ENCODE peak calls at places on chromosomes 11 and 22, in four cellular contexts. One of them, this sample, is unnamed.

GRCh38 chr22:30414525-30415047 is 11.0 kb upstream of the MTFP1 start:
- DNase-seq in astrocyte of the cerebellum: no peak
- DNase-seq in GM06990: no peak
- DNase-seq in cardiac muscle cell: no peak
- DNase-seq in this sample: no peak

GRCh38 chr22:42493393-42493792 is 26.2 kb downstream of the RRP7A start:
- DNase-seq in GM06990: no peak
- DNase-seq in astrocyte of the cerebellum: peak; percentile 37
- DNase-seq in cardiac muscle cell: no peak
- DNase-seq in this sample: no peak

GRCh38 chr11:95375881-95376280 is 144.9 kb upstream of the SESN3 start:
- DNase-seq in astrocyte of the cerebellum: peak; percentile 94
- DNase-seq in cardiac muscle cell: peak; percentile 76
- DNase-seq in GM06990: no peak
- DNase-seq in this sample: no peak

GRCh38 chr11:95920460-95921105 is 3.3 kb downstream of the MTMR2 start:
- DNase-seq in astrocyte of the cerebellum: no peak
- DNase-seq in cardiac muscle cell: no peak
- DNase-seq in GM06990: no peak
- DNase-seq in this sample: no peak

GRCh38 chr11:58642120-58642625 is 19.7 kb downstream of the CNTF start:
- DNase-seq in GM06990: no peak
- DNase-seq in astrocyte of the cerebellum: no peak
- DNase-seq in cardiac muscle cell: no peak
- DNase-seq in this sample: no peak

GRCh38 chr11:125313271-125314222 is 149.0 kb downstream of the PKNOX2 start:
- DNase-seq in cardiac muscle cell: no peak
- DNase-seq in GM06990: no peak
- DNase-seq in astrocyte of the cerebellum: peak; percentile 45
- DNase-seq in this sample: no peak

GRCh38 chr11:102121329-102121728 is 11.1 kb downstream of the YAP1 start:
- DNase-seq in astrocyte of the cerebellum: no peak
- DNase-seq in GM06990: no peak
- DNase-seq in cardiac muscle cell: peak; percentile 59
- DNase-seq in this sample: no peak

GRCh38 chr11:119361056-119361787 is 14.7 kb upstream of the MFRP start:
- DNase-seq in cardiac muscle cell: peak; percentile 58
- DNase-seq in astrocyte of the cerebellum: no peak
- DNase-seq in GM06990: peak; percentile 63
- DNase-seq in this sample: peak; percentile 69

GRCh38 chr11:304915-305833 is 2.4 kb upstream of the IFITM2 start:
- DNase-seq in astrocyte of the cerebellum: peak; percentile 76
- DNase-seq in cardiac muscle cell: peak; percentile 89
- DNase-seq in GM06990: no peak
- DNase-seq in this sample: peak; percentile 54

GRCh38 chr22:42933783-42934144 is 76.7 kb upstream of the ARFGAP3 start:
- DNase-seq in astrocyte of the cerebellum: peak; percentile 88
- DNase-seq in GM06990: no peak
- DNase-seq in cardiac muscle cell: peak; percentile 93
- DNase-seq in this sample: no peak

GRCh38 chr22:47192106-47192650 is 429.7 kb downstream of the TBC1D22A start:
- DNase-seq in cardiac muscle cell: no peak
- DNase-seq in GM06990: no peak
- DNase-seq in astrocyte of the cerebellum: no peak
- DNase-seq in this sample: no peak

GRCh38 chr11:86578727-86579405 is 93.5 kb downstream of the ME3 start:
- DNase-seq in GM06990: no peak
- DNase-seq in astrocyte of the cerebellum: no peak
- DNase-seq in cardiac muscle cell: no peak
- DNase-seq in this sample: no peak

GRCh38 chr22:47169801-47170140 is 407.3 kb downstream of the TBC1D22A start:
- DNase-seq in GM06990: no peak
- DNase-seq in cardiac muscle cell: no peak
- DNase-seq in astrocyte of the cerebellum: no peak
- DNase-seq in this sample: no peak

GRCh38 chr22:43177479-43177878 is 9.5 kb downstream of the TTLL12 start:
- DNase-seq in cardiac muscle cell: no peak
- DNase-seq in GM06990: no peak
- DNase-seq in astrocyte of the cerebellum: no peak
- DNase-seq in this sample: no peak

GRCh38 chr11:1817000-1817399 is 17.8 kb upstream of the SYT8 start:
- DNase-seq in astrocyte of the cerebellum: no peak
- DNase-seq in cardiac muscle cell: no peak
- DNase-seq in GM06990: no peak
- DNase-seq in this sample: no peak

GRCh38 chr22:29216873-29217666 is 11.4 kb downstream of the EMID1 start:
- DNase-seq in cardiac muscle cell: peak; percentile 74
- DNase-seq in astrocyte of the cerebellum: no peak
- DNase-seq in GM06990: no peak
- DNase-seq in this sample: no peak

GRCh38 chr11:67264886-67265632 is 1.2 kb upstream of the GRK2 start:
- DNase-seq in astrocyte of the cerebellum: no peak
- DNase-seq in cardiac muscle cell: no peak
- DNase-seq in GM06990: no peak
- DNase-seq in this sample: no peak

GRCh38 chr11:63999349-64000025 is 13.2 kb downstream of the OTUB1 start:
- DNase-seq in astrocyte of the cerebellum: no peak
- DNase-seq in GM06990: peak; percentile 59
- DNase-seq in cardiac muscle cell: peak; percentile 63
- DNase-seq in this sample: peak; percentile 79

GRCh38 chr22:50441428-50441993 is 33.3 kb downstream of the SBF1 start:
- DNase-seq in GM06990: peak; percentile 6
- DNase-seq in cardiac muscle cell: no peak
- DNase-seq in astrocyte of the cerebellum: no peak
- DNase-seq in this sample: no peak

GRCh38 chr11:3104961-3105790 is 48.0 kb upstream of the CARS1 start:
- DNase-seq in GM06990: no peak
- DNase-seq in cardiac muscle cell: no peak
- DNase-seq in astrocyte of the cerebellum: no peak
- DNase-seq in this sample: no peak

DNA sequence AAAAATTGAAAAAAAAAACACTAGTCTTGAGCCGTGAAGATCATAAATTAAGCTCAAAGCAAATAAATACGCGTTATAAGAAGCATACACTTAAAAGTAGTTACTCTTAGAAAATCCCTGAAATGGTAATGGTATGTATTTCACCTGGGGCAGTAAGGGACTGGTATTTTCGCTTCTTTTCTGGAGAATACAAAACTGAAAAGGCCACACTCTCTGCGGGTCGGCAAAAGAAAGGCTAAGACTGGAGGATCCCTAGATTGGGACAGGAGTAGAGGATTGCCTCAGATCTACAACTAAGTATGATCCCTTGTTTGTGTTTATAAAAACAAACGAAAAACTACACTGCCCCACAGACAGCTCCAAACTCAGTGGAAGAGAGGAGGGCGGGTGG is 617 bp downstream of the TSG101 start:
- DNase-seq in GM06990: no peak
- DNase-seq in astrocyte of the cerebellum: no peak
- DNase-seq in cardiac muscle cell: peak; percentile 15
- DNase-seq in this sample: no peak
- TF ChIP-seq CTCF in GM06990: no peak
- TF ChIP-seq CTCF in astrocyte of the cerebellum: no peak
- TF ChIP-seq CTCF in cardiac muscle cell: no peak
- TF ChIP-seq CTCF in this sample: no peak

DNA sequence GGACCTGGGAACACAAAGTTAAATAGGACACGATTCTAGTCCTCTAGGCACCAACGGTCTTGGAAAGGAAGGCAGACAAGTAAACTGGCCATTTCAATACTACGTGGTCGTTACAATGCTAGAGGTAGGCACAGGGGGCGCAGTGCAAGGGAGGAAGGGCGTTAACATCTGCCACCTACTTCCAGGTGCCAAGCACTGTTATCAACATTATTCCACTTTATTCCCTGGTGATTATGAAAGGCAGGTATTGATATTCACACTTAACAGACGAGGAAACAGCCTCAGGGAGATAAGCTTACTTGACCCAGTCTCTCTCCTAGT is 760 bp upstream of the TAF10 start:
- DNase-seq in GM06990: no peak
- DNase-seq in astrocyte of the cerebellum: no peak
- DNase-seq in cardiac muscle cell: no peak
- DNase-seq in this sample: no peak
- TF ChIP-seq CTCF in GM06990: peak; percentile 50
- TF ChIP-seq CTCF in astrocyte of the cerebellum: peak; percentile 56
- TF ChIP-seq CTCF in cardiac muscle cell: peak; percentile 57
- TF ChIP-seq CTCF in this sample: peak; percentile 38

GRCh38 chr22:20116951-20117645 is at the start of gene TRMT2A:
- DNase-seq in GM06990: peak; percentile 100
- DNase-seq in astrocyte of the cerebellum: peak; percentile 96
- DNase-seq in cardiac muscle cell: peak; percentile 99
- DNase-seq in this sample: peak; percentile 97
- TF ChIP-seq CTCF in GM06990: no peak
- TF ChIP-seq CTCF in astrocyte of the cerebellum: no peak
- TF ChIP-seq CTCF in cardiac muscle cell: peak; percentile 13
- TF ChIP-seq CTCF in this sample: no peak

GRCh38 chr11:43556269-43556668 is 124.3 kb upstream of the HSD17B12 start:
- DNase-seq in cardiac muscle cell: no peak
- DNase-seq in GM06990: no peak
- DNase-seq in astrocyte of the cerebellum: no peak
- DNase-seq in this sample: no peak

GRCh38 chr11:43558556-43559127 is 121.9 kb upstream of the HSD17B12 start:
- DNase-seq in cardiac muscle cell: no peak
- DNase-seq in GM06990: no peak
- DNase-seq in astrocyte of the cerebellum: no peak
- DNase-seq in this sample: no peak

GRCh38 chr11:43556892-43557291 is 123.6 kb upstream of the HSD17B12 start:
- DNase-seq in cardiac muscle cell: no peak
- DNase-seq in astrocyte of the cerebellum: no peak
- DNase-seq in GM06990: no peak
- DNase-seq in this sample: no peak

GRCh38 chr11:43558056-43558455 is 122.5 kb upstream of the HSD17B12 start:
- DNase-seq in GM06990: no peak
- DNase-seq in cardiac muscle cell: no peak
- DNase-seq in astrocyte of the cerebellum: no peak
- DNase-seq in this sample: no peak

GRCh38 chr11:43557553-43558031 is 122.9 kb upstream of the HSD17B12 start:
- DNase-seq in astrocyte of the cerebellum: no peak
- DNase-seq in cardiac muscle cell: no peak
- DNase-seq in GM06990: no peak
- DNase-seq in this sample: no peak
- TF ChIP-seq CTCF in astrocyte of the cerebellum: peak; percentile 27
- TF ChIP-seq CTCF in cardiac muscle cell: peak; percentile 19
- TF ChIP-seq CTCF in GM06990: peak; percentile 4
- TF ChIP-seq CTCF in this sample: no peak

GRCh38 chr11:25793637-25794036 is 538.3 kb upstream of the ANO3 start:
- DNase-seq in cardiac muscle cell: no peak
- DNase-seq in GM06990: no peak
- DNase-seq in astrocyte of the cerebellum: no peak
- DNase-seq in this sample: no peak

DNA sequence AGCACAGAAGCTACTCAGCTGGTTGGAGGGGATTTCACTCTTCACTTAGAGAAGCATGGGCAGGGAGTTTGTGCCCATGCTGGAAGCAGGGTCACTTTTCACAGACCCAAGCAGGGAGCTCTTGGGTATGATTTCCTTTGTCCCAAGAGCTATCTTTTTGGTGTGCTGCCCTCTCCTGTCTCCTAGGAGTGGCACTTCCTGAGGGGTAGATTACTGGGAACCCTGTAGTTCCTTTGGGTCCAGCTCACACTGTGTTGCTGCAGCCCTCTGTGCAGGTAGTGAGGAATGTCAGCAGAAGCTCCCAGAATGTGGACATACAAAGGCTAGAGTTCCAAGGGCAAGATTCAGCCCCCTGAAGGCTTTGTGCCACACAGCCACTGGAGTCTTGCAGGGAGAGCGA is 537.1 kb upstream of the ANO3 start:
- DNase-seq in GM06990: no peak
- DNase-seq in cardiac muscle cell: no peak
- DNase-seq in astrocyte of the cerebellum: no peak
- DNase-seq in this sample: no peak
- TF ChIP-seq CTCF in GM06990: no peak
- TF ChIP-seq CTCF in cardiac muscle cell: no peak
- TF ChIP-seq CTCF in astrocyte of the cerebellum: no peak
- TF ChIP-seq CTCF in this sample: no peak

DNA sequence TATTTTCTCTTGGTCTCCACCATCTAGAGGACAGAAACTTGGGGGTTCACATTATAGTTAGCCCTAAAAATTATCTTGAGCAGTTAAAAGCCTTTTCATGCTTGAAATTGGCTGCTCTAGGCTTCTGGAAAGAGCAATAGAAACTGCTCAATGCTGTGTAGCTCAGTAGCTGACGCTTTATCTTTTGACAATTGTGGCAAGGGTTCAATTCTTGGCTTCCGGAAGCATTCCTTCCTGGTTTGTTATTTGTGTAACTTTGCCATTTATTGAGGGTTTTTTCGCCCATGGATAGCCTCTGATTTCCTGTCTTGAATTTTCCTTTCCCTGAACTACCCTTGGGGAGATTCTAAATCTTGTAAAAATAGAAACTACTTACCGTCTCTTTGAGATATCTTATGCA is 10.3 kb upstream of the OR56A1 start:
- DNase-seq in cardiac muscle cell: peak; percentile 33
- DNase-seq in GM06990: no peak
- DNase-seq in astrocyte of the cerebellum: no peak
- DNase-seq in this sample: no peak
- TF ChIP-seq CTCF in cardiac muscle cell: no peak
- TF ChIP-seq CTCF in GM06990: no peak
- TF ChIP-seq CTCF in astrocyte of the cerebellum: no peak
- TF ChIP-seq CTCF in this sample: no peak

DNA sequence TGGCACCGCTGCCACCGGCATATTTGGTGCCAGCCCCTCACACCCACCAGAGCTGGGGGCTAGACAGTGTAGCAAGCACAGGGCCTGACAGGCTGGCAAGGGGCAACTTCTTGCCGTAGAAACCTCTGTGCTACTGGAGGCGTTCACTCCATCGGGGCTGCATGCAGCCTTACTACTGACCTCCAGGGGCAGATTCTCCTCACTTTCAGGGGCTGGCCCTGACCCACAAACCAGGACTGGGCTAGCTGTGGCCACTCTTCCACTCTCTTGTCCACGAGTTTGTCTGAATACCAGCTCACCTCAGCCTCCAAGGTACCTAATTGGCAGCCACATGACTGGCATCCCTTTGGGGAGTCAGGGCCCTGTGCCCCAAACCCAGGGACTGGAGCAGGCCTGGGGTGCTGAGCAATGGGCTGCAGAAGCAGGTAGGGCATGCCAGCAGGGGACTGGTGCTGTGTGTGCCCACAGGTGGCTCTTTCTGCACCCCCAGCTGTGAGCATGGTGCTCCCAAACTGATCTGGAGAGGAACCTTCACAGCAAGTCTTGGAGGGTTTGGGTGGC is 2.1 kb upstream of the LMO1 start:
- DNase-seq in GM06990: no peak
- DNase-seq in cardiac muscle cell: peak; percentile 14
- DNase-seq in astrocyte of the cerebellum: no peak
- DNase-seq in this sample: no peak
- TF ChIP-seq CTCF in GM06990: no peak
- TF ChIP-seq CTCF in cardiac muscle cell: peak; percentile 26
- TF ChIP-seq CTCF in astrocyte of the cerebellum: peak; percentile 42
- TF ChIP-seq CTCF in this sample: peak; percentile 42

This sample was measured in nephron progenitor cell.